ENCODE peak calls at places on chromosomes 13 and 19, in six cellular contexts. O is IMR-90, L is H1, S is H9, R is trophoblast cell, H is neuronal stem cell. I is an unnamed sample.

GRCh38 chr13:43285891-43286602 is 262.7 kb downstream of the DNAJC15 start:
- DNase-seq in O (peak), L (no peak), S (no peak), R (no peak), H (no peak), I (no peak)

GRCh38 chr13:24038846-24039330 is 121.6 kb upstream of the SPATA13 start:
- DNase-seq in O (peak), L (no peak), S (no peak), R (peak), H (no peak), I (peak)

GRCh38 chr13:83752141-83752540 is 130.1 kb downstream of the SLITRK1 start:
- DNase-seq in O (peak), L (no peak), S (no peak), R (peak), H (no peak), I (peak)

GRCh38 chr13:114151565-114152284 is 19.3 kb upstream of the RASA3 start:
- DNase-seq in O (no peak), L (no peak), S (no peak), R (no peak), H (no peak), I (no peak)

GRCh38 chr13:93716623-93717022 is 490.0 kb downstream of the GPC6 start:
- DNase-seq in O (peak), L (no peak), S (no peak), R (no peak), H (no peak), I (no peak)

GRCh38 chr13:109836629-109837607 is 50.5 kb upstream of the IRS2 start:
- DNase-seq in O (no peak), L (no peak), S (no peak), R (no peak), H (no peak), I (no peak)

GRCh38 chr13:113129921-113130750 is 7.5 kb downstream of the F10 start:
- DNase-seq in O (no peak), L (no peak), S (peak), R (peak), H (no peak), I (no peak)

GRCh38 chr19:2549701-2550191 is 73.8 kb downstream of the GADD45B start:
- DNase-seq in O (peak), L (no peak), S (no peak), R (peak), H (no peak), I (peak)

GRCh38 chr13:40466271-40466670 is 200.2 kb downstream of the FOXO1 start:
- DNase-seq in O (no peak), L (no peak), S (no peak), R (no peak), H (no peak), I (no peak)

GRCh38 chr13:78595819-78596700 is 7.3 kb downstream of the POU4F1 start:
- DNase-seq in O (no peak), L (peak), S (peak), R (no peak), H (peak), I (no peak)
- H2AFZ ChIP-seq in O (peak), L (peak), S (no peak), R (peak), H (peak), I (no peak)

DNA sequence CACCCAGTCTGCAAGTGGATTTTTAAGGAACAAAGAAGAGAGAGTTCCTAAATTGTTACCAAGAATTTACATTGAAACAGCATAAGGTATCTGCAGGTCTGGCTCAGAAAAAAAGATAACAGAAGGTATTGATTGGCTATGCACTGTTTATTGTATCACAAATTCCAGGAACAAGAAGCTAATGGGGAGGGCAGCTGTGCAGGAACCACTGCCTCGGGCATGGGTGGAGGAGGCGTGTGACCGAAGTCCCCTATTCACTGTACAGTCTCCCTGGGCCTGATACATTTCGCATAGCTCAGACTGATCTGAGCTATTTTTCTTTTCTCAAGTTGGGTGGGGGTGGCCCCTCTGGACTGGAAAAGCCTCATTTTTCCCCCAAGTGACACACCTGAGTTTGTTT is 11.7 kb downstream of the NECTIN2 start:
- DNase-seq in O (no peak), L (no peak), S (no peak), R (peak), H (no peak), I (no peak)
- H4K91ac ChIP-seq in O (no peak), L (no peak), S (no peak), R (no peak), H (no peak), I (no peak)

GRCh38 chr19:30978639-30979038 is 370.6 kb downstream of the TSHZ3 start:
- DNase-seq in O (no peak), L (no peak), S (no peak), R (no peak), H (no peak), I (no peak)
- H2AFZ ChIP-seq in O (no peak), L (peak), S (no peak), R (no peak), H (no peak), I (no peak)

GRCh38 chr19:5282926-5283325 is 57.7 kb downstream of the PTPRS start:
- DNase-seq in O (no peak), L (no peak), S (no peak), R (no peak), H (no peak), I (no peak)

GRCh38 chr19:5285955-5286354 is 54.7 kb downstream of the PTPRS start:
- DNase-seq in O (no peak), L (no peak), S (no peak), R (no peak), H (no peak), I (no peak)

GRCh38 chr19:5286465-5287029 is 54.1 kb downstream of the PTPRS start:
- DNase-seq in O (no peak), L (no peak), S (no peak), R (no peak), H (no peak), I (no peak)

GRCh38 chr19:5285311-5285710 is 55.3 kb downstream of the PTPRS start:
- DNase-seq in O (no peak), L (no peak), S (no peak), R (no peak), H (no peak), I (no peak)

DNA sequence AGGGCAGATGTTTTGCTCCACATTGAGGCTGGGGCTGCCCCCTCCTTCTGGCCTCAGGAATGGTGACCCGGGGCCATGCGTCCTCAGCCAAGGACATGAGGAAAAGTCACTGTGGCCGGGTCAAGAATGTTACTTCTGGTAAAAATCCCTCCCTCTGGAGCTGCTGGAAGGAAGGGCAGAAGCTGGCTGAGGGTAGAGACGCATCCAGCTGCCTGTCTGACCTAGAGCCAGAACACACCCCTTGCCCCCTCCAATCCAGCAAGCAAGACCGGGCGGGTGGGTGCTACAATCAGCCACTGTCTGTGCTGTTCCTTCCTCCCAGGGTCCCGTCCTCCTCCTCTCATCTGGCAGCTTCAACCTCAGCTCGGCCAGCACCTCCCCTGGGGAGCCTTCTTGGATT is 59.0 kb downstream of the PTPRS start:
- DNase-seq in O (no peak), L (no peak), S (no peak), R (peak), H (no peak), I (no peak)
- H4K91ac ChIP-seq in O (no peak), L (no peak), S (no peak), R (no peak), H (no peak), I (no peak)

DNA sequence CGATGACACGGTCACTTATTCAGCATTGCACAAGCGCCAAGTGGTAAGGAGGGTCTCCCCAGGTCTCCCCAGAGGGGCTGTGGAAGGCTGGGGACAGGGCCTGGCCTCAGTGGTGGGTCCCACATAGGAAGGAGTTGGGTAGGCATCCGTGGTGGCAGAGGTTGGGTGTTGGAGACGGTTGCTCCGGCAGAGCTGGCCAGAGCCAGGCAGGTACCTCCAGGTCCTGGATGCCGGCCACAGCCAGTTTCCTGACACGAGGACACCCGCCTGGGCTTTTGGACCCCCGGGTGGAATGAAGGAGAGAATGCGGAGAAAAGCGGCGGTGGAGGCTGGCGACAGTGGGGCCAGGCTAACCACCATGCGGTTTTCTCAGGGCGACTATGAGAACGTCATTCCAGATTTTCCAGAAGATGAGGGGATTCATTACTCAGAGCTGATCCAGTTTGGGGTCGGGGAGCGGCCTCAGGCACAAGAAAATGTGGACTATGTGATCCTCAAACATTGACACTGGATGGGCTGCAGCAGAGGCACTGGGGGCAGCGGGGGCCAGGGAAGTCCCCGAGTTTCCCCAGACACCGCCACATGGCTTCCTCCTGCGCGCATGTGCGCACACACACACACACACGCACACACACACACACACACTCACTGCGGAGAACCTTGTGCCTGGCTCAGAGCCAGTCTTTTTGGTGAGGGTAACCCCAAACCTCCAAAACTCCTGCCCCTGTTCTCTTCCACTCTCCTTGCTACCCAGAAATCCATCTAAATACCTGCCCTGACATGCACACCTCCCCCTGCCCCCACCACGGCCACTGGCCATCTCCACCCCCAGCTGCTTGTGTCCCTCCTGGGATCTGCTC is 1.3 kb upstream of the FFAR1 start:
- DNase-seq in O (no peak), L (peak), S (peak), R (no peak), H (no peak), I (no peak)
- H2AFZ ChIP-seq in O (no peak), L (no peak), S (no peak), R (no peak), H (no peak), I (no peak)

GRCh38 chr19:51257471-51257870 is 6.6 kb downstream of the SIGLECL1 start:
- DNase-seq in O (no peak), L (no peak), S (no peak), R (peak), H (no peak), I (no peak)

GRCh38 chr19:51256053-51256682 is 5.3 kb downstream of the SIGLECL1 start:
- DNase-seq in O (no peak), L (no peak), S (no peak), R (no peak), H (no peak), I (no peak)

GRCh38 chr19:51259348-51260245 is 8.7 kb downstream of the SIGLECL1 start:
- DNase-seq in O (peak), L (peak), S (peak), R (peak), H (peak), I (peak)

GRCh38 chr19:51258165-51258564 is 7.3 kb downstream of the SIGLECL1 start:
- DNase-seq in O (no peak), L (no peak), S (no peak), R (no peak), H (no peak), I (no peak)

GRCh38 chr19:51258761-51259160 is 7.9 kb downstream of the SIGLECL1 start:
- DNase-seq in O (no peak), L (no peak), S (no peak), R (no peak), H (no peak), I (no peak)
- H4K91ac ChIP-seq in O (no peak), L (no peak), S (no peak), R (no peak), H (no peak), I (no peak)

GRCh38 chr19:46296722-46297431 is at the start of gene HIF3A:
- DNase-seq in O (no peak), L (peak), S (peak), R (no peak), H (peak), I (peak)
- H2AFZ ChIP-seq in O (peak), L (peak), S (no peak), R (peak), H (peak), I (no peak)

GRCh38 chr19:755063-755462 is 4.2 kb downstream of the MISP start:
- DNase-seq in O (no peak), L (no peak), S (no peak), R (no peak), H (no peak), I (no peak)
- H4K91ac ChIP-seq in O (no peak), L (no peak), S (no peak), R (no peak), H (no peak), I (no peak)

GRCh38 chr13:97220151-97220900 is 1.8 kb upstream of the MBNL2 start:
- DNase-seq in O (no peak), L (no peak), S (no peak), R (peak), H (no peak), I (no peak)
- H2AFZ ChIP-seq in O (no peak), L (no peak), S (no peak), R (no peak), H (no peak), I (no peak)

I was measured in mesenchymal stem cell.